ENCODE peak calls at places on chromosomes 5 and 9, in five cellular contexts. One of them, this sample, is unnamed.

GRCh38 chr9:82938426-82938825 is 124.5 kb downstream of the RASEF start:
- DNase-seq in AG04449: no peak
- DNase-seq in hippocampal formation: no peak
- DNase-seq in cardiac fibroblast: no peak
- DNase-seq in iPS-NIHi11: no peak
- DNase-seq in this sample: no peak

GRCh38 chr9:115328228-115328627 is 210.3 kb upstream of the TNC start:
- DNase-seq in cardiac fibroblast: peak
- DNase-seq in iPS-NIHi11: no peak
- DNase-seq in AG04449: peak
- DNase-seq in hippocampal formation: no peak
- DNase-seq in this sample: no peak

GRCh38 chr9:130535818-130536521 is 43.4 kb upstream of the FUBP3 start:
- DNase-seq in cardiac fibroblast: peak
- DNase-seq in hippocampal formation: no peak
- DNase-seq in AG04449: no peak
- DNase-seq in iPS-NIHi11: peak
- DNase-seq in this sample: no peak

GRCh38 chr5:14153071-14153864 is 10.1 kb downstream of the TRIO start:
- DNase-seq in hippocampal formation: no peak
- DNase-seq in cardiac fibroblast: no peak
- DNase-seq in AG04449: no peak
- DNase-seq in iPS-NIHi11: no peak
- DNase-seq in this sample: no peak

GRCh38 chr9:110252509-110253139 is 3.7 kb downstream of the TXN start:
- DNase-seq in AG04449: no peak
- DNase-seq in iPS-NIHi11: no peak
- DNase-seq in hippocampal formation: no peak
- DNase-seq in cardiac fibroblast: peak
- DNase-seq in this sample: no peak

GRCh38 chr9:127311239-127311741 is 46.7 kb downstream of the GARNL3 start:
- DNase-seq in iPS-NIHi11: peak
- DNase-seq in cardiac fibroblast: peak
- DNase-seq in AG04449: no peak
- DNase-seq in hippocampal formation: no peak
- DNase-seq in this sample: no peak

GRCh38 chr5:125311743-125312142 is 565.3 kb upstream of the ZNF608 start:
- DNase-seq in cardiac fibroblast: peak
- DNase-seq in AG04449: peak
- DNase-seq in iPS-NIHi11: no peak
- DNase-seq in hippocampal formation: no peak
- DNase-seq in this sample: no peak

GRCh38 chr9:111597852-111598729 is 1.4 kb downstream of the PTGR1 start:
- DNase-seq in iPS-NIHi11: peak
- DNase-seq in hippocampal formation: peak
- DNase-seq in cardiac fibroblast: peak
- DNase-seq in AG04449: no peak
- DNase-seq in this sample: no peak

GRCh38 chr9:93677061-93677571 is 100.7 kb downstream of the PHF2 start:
- DNase-seq in cardiac fibroblast: no peak
- DNase-seq in hippocampal formation: no peak
- DNase-seq in iPS-NIHi11: no peak
- DNase-seq in AG04449: no peak
- DNase-seq in this sample: no peak

GRCh38 chr5:59769832-59770231 is 123.7 kb downstream of the PDE4D start:
- DNase-seq in hippocampal formation: no peak
- DNase-seq in cardiac fibroblast: peak
- DNase-seq in iPS-NIHi11: no peak
- DNase-seq in AG04449: no peak
- DNase-seq in this sample: no peak

GRCh38 chr5:113059232-113059805 is 82.7 kb downstream of the DCP2 start:
- DNase-seq in AG04449: no peak
- DNase-seq in cardiac fibroblast: peak
- DNase-seq in hippocampal formation: no peak
- DNase-seq in iPS-NIHi11: no peak
- DNase-seq in this sample: no peak

GRCh38 chr5:54187694-54188093 is 122.7 kb downstream of the ARL15 start:
- DNase-seq in iPS-NIHi11: no peak
- DNase-seq in hippocampal formation: no peak
- DNase-seq in AG04449: no peak
- DNase-seq in cardiac fibroblast: no peak
- DNase-seq in this sample: no peak

GRCh38 chr9:14372437-14373318 is 58.7 kb upstream of the NFIB start:
- DNase-seq in AG04449: no peak
- DNase-seq in cardiac fibroblast: peak
- DNase-seq in hippocampal formation: no peak
- DNase-seq in iPS-NIHi11: peak
- DNase-seq in this sample: no peak

GRCh38 chr5:125776656-125777055 is 646.6 kb upstream of the GRAMD2B start:
- DNase-seq in iPS-NIHi11: no peak
- DNase-seq in AG04449: no peak
- DNase-seq in hippocampal formation: no peak
- DNase-seq in cardiac fibroblast: no peak
- DNase-seq in this sample: no peak

GRCh38 chr5:54904425-54904824 is 81.0 kb downstream of the ESM1 start:
- DNase-seq in iPS-NIHi11: peak
- DNase-seq in AG04449: no peak
- DNase-seq in cardiac fibroblast: peak
- DNase-seq in hippocampal formation: no peak
- DNase-seq in this sample: no peak

GRCh38 chr5:170791325-170791954 is 7.9 kb downstream of the GABRP start:
- DNase-seq in AG04449: no peak
- DNase-seq in iPS-NIHi11: peak
- DNase-seq in cardiac fibroblast: peak
- DNase-seq in hippocampal formation: peak
- DNase-seq in this sample: peak

GRCh38 chr9:81462759-81463158 is 226.6 kb downstream of the TLE1 start:
- DNase-seq in hippocampal formation: no peak
- DNase-seq in AG04449: no peak
- DNase-seq in cardiac fibroblast: peak
- DNase-seq in iPS-NIHi11: no peak
- DNase-seq in this sample: no peak

GRCh38 chr9:33223696-33224095 is 16.3 kb upstream of the SPINK4 start:
- DNase-seq in hippocampal formation: no peak
- DNase-seq in iPS-NIHi11: no peak
- DNase-seq in cardiac fibroblast: peak
- DNase-seq in AG04449: no peak
- DNase-seq in this sample: no peak

GRCh38 chr5:132180134-132180745 is 47.4 kb downstream of the P4HA2 start:
- DNase-seq in cardiac fibroblast: peak
- DNase-seq in iPS-NIHi11: peak
- DNase-seq in hippocampal formation: peak
- DNase-seq in AG04449: peak
- DNase-seq in this sample: no peak

GRCh38 chr9:5479994-5480694 is 29.8 kb downstream of the CD274 start:
- DNase-seq in cardiac fibroblast: peak
- DNase-seq in iPS-NIHi11: no peak
- DNase-seq in AG04449: no peak
- DNase-seq in hippocampal formation: no peak
- DNase-seq in this sample: no peak

GRCh38 chr5:136636001-136636400 is 270.7 kb upstream of the TRPC7 start:
- DNase-seq in iPS-NIHi11: no peak
- DNase-seq in hippocampal formation: no peak
- DNase-seq in AG04449: no peak
- DNase-seq in cardiac fibroblast: no peak
- DNase-seq in this sample: no peak

GRCh38 chr9:134968011-134968822 is 50.5 kb upstream of the FCN1 start:
- DNase-seq in AG04449: no peak
- DNase-seq in iPS-NIHi11: peak
- DNase-seq in cardiac fibroblast: peak
- DNase-seq in hippocampal formation: no peak
- DNase-seq in this sample: no peak

GRCh38 chr9:89555426-89556375 is 49.1 kb upstream of the GADD45G start:
- DNase-seq in hippocampal formation: no peak
- DNase-seq in iPS-NIHi11: no peak
- DNase-seq in cardiac fibroblast: peak
- DNase-seq in AG04449: no peak
- DNase-seq in this sample: no peak

GRCh38 chr9:4832786-4833579 is 40.2 kb downstream of the RCL1 start:
- DNase-seq in cardiac fibroblast: peak
- DNase-seq in AG04449: peak
- DNase-seq in hippocampal formation: no peak
- DNase-seq in iPS-NIHi11: no peak
- DNase-seq in this sample: no peak

GRCh38 chr9:126233913-126234525 is 92.6 kb upstream of the MVB12B start:
- DNase-seq in AG04449: no peak
- DNase-seq in hippocampal formation: no peak
- DNase-seq in iPS-NIHi11: no peak
- DNase-seq in cardiac fibroblast: no peak
- DNase-seq in this sample: no peak

GRCh38 chr5:56851258-56851941 is 36.1 kb downstream of the MAP3K1 start:
- DNase-seq in iPS-NIHi11: no peak
- DNase-seq in hippocampal formation: no peak
- DNase-seq in AG04449: no peak
- DNase-seq in cardiac fibroblast: peak
- DNase-seq in this sample: no peak

GRCh38 chr5:54883374-54884194 is 101.8 kb downstream of the ESM1 start:
- DNase-seq in hippocampal formation: no peak
- DNase-seq in cardiac fibroblast: peak
- DNase-seq in AG04449: no peak
- DNase-seq in iPS-NIHi11: peak
- DNase-seq in this sample: no peak

GRCh38 chr5:158869092-158869491 is 230.6 kb downstream of the EBF1 start:
- DNase-seq in AG04449: no peak
- DNase-seq in hippocampal formation: no peak
- DNase-seq in cardiac fibroblast: peak
- DNase-seq in iPS-NIHi11: peak
- DNase-seq in this sample: no peak

GRCh38 chr5:123344819-123345426 is 78.3 kb downstream of the CEP120 start:
- DNase-seq in cardiac fibroblast: peak
- DNase-seq in hippocampal formation: peak
- DNase-seq in iPS-NIHi11: peak
- DNase-seq in AG04449: no peak
- DNase-seq in this sample: peak

GRCh38 chr9:134863941-134864820 is 16.4 kb upstream of the FCN2 start:
- DNase-seq in hippocampal formation: no peak
- DNase-seq in cardiac fibroblast: no peak
- DNase-seq in AG04449: no peak
- DNase-seq in iPS-NIHi11: no peak
- DNase-seq in this sample: no peak

GRCh38 chr9:15104826-15105420 is 194.7 kb upstream of the FREM1 start:
- DNase-seq in iPS-NIHi11: peak
- DNase-seq in hippocampal formation: peak
- DNase-seq in AG04449: no peak
- DNase-seq in cardiac fibroblast: peak
- DNase-seq in this sample: peak

GRCh38 chr5:142323480-142324376 is 1.1 kb downstream of the SPRY4 start:
- DNase-seq in cardiac fibroblast: peak
- DNase-seq in iPS-NIHi11: no peak
- DNase-seq in AG04449: no peak
- DNase-seq in hippocampal formation: no peak
- DNase-seq in this sample: no peak

GRCh38 chr5:59038169-59039002 is 455.5 kb downstream of the RAB3C start:
- DNase-seq in cardiac fibroblast: peak
- DNase-seq in iPS-NIHi11: no peak
- DNase-seq in AG04449: no peak
- DNase-seq in hippocampal formation: no peak
- DNase-seq in this sample: no peak

GRCh38 chr5:15516486-15516885 is 16.5 kb downstream of the FBXL7 start:
- DNase-seq in cardiac fibroblast: no peak
- DNase-seq in hippocampal formation: no peak
- DNase-seq in iPS-NIHi11: no peak
- DNase-seq in AG04449: no peak
- DNase-seq in this sample: no peak

GRCh38 chr9:112531666-112532282 is 45.1 kb downstream of the KIAA1958 start:
- DNase-seq in AG04449: no peak
- DNase-seq in iPS-NIHi11: no peak
- DNase-seq in hippocampal formation: no peak
- DNase-seq in cardiac fibroblast: no peak
- DNase-seq in this sample: no peak

This sample was measured in substantia nigra.